ENCODE peak calls at places on chromosomes 11 and 22, in five cellular contexts. I, C, E, S and L are unnamed samples.

GRCh38 chr22:31943206-31943975 is 944 bp upstream of the YWHAH start:
- DNase-seq in I (no peak), E (no peak), S (no peak), C (no peak), L (no peak)

GRCh38 chr11:95821640-95822039 is 31.3 kb downstream of the CEP57 start:
- DNase-seq in C (peak), I (no peak), S (no peak), E (no peak), L (no peak)

GRCh38 chr11:74226907-74227306 is 55.8 kb downstream of the PPME1 start:
- DNase-seq in C (no peak), I (no peak), E (no peak), S (no peak), L (no peak)

GRCh38 chr11:46208803-46209202 is 68.7 kb upstream of the CREB3L1 start:
- DNase-seq in I (no peak), E (no peak), C (no peak), S (no peak), L (no peak)

GRCh38 chr11:12044799-12045198 is 36.4 kb upstream of the DKK3 start:
- DNase-seq in C (no peak), I (no peak), E (no peak), S (no peak), L (no peak)

GRCh38 chr11:44606472-44606871 is 41.0 kb downstream of the CD82 start:
- DNase-seq in I (no peak), E (no peak), C (no peak), S (no peak), L (no peak)

GRCh38 chr11:1077417-1078119 is 2.9 kb downstream of the MUC2 start:
- DNase-seq in E (no peak), I (no peak), S (no peak), C (no peak), L (no peak)

GRCh38 chr11:126502159-126502558 is 146.7 kb downstream of the ST3GAL4 start:
- DNase-seq in I (no peak), C (no peak), E (no peak), S (no peak), L (no peak)

GRCh38 chr11:28009383-28009782 is 98.6 kb downstream of the KIF18A start:
- DNase-seq in I (no peak), S (no peak), C (peak), E (peak), L (peak)

GRCh38 chr11:120842195-120842594 is 181.7 kb upstream of the TBCEL start:
- DNase-seq in E (no peak), I (no peak), C (no peak), S (no peak), L (no peak)

GRCh38 chr11:130781906-130782305 is 134.4 kb downstream of the SNX19 start:
- DNase-seq in C (peak), S (no peak), E (no peak), I (no peak), L (no peak)

GRCh38 chr11:34624069-34624468 is 3.2 kb downstream of the EHF start:
- DNase-seq in I (no peak), C (no peak), E (no peak), S (peak), L (no peak)

GRCh38 chr22:47337161-47337621 is 574.7 kb downstream of the TBC1D22A start:
- DNase-seq in C (peak), I (peak), S (peak), E (peak), L (peak)

GRCh38 chr11:66238786-66239413 is 29.5 kb upstream of the RAB1B start:
- DNase-seq in E (no peak), S (no peak), I (no peak), C (no peak), L (no peak)

GRCh38 chr11:119521551-119521950 is 98.6 kb upstream of the THY1 start:
- DNase-seq in S (no peak), C (no peak), E (no peak), I (no peak), L (no peak)

GRCh38 chr11:1227551-1228182 is 4.8 kb downstream of the MUC5B start:
- DNase-seq in C (no peak), I (no peak), E (no peak), S (no peak), L (no peak)

GRCh38 chr11:35364101-35364780 is 55.1 kb downstream of the SLC1A2 start:
- DNase-seq in C (peak), E (peak), I (no peak), S (no peak), L (peak)

GRCh38 chr22:50734986-50735738 is 2.8 kb upstream of the ACR start:
- DNase-seq in I (no peak), E (no peak), C (no peak), S (no peak), L (no peak)

GRCh38 chr11:35173620-35174278 is 34.8 kb downstream of the CD44 start:
- DNase-seq in C (no peak), S (no peak), E (no peak), I (no peak), L (no peak)